ENCODE peak calls at places on chromosomes 1 and 21, in six cellular contexts. Y is spleen, K is testis, L is transverse colon, D is endothelial cell of umbilical vein, R is IMR-90. W is an unnamed sample.

GRCh38 chr1:118987431-118988185 is 535 bp downstream of the TBX15 start:
- DNase-seq in R (no peak), K (no peak), D (no peak), L (no peak), Y (no peak), W (no peak)

GRCh38 chr1:119338757-119339156 is 29.8 kb upstream of the HAO2 start:
- DNase-seq in K (no peak), R (no peak), D (no peak), Y (no peak), L (no peak), W (no peak)

GRCh38 chr1:184973308-184974085 is 811 bp downstream of the NIBAN1 start:
- DNase-seq in L (peak), Y (peak), R (peak), K (peak), D (peak), W (no peak)

GRCh38 chr1:152112885-152113432 is 2.3 kb downstream of the TCHH start:
- DNase-seq in Y (no peak), D (no peak), L (no peak), R (no peak), K (no peak), W (no peak)

GRCh38 chr1:66349277-66349676 is 184.7 kb upstream of the SGIP1 start:
- DNase-seq in R (no peak), K (no peak), Y (no peak), D (peak), L (no peak), W (no peak)

GRCh38 chr1:108598340-108598739 is 38.4 kb downstream of the EEIG2 start:
- DNase-seq in D (no peak), Y (no peak), K (no peak), L (no peak), R (peak), W (no peak)

GRCh38 chr1:206477581-206478380 is 7.5 kb downstream of the IKBKE start:
- DNase-seq in R (no peak), L (no peak), Y (no peak), K (no peak), D (no peak), W (no peak)

GRCh38 chr1:165910764-165911421 is 83.5 kb downstream of the UCK2 start:
- DNase-seq in Y (no peak), L (peak), K (peak), R (no peak), D (peak), W (no peak)

GRCh38 chr1:184854456-184855180 is 100.0 kb upstream of the EDEM3 start:
- DNase-seq in R (peak), Y (no peak), K (no peak), L (no peak), D (peak), W (no peak)

GRCh38 chr21:35940074-35940927 is 120.0 kb downstream of the SETD4 start:
- DNase-seq in D (peak), Y (no peak), R (peak), L (peak), K (peak), W (no peak)

GRCh38 chr1:47479664-47480063 is 41.8 kb downstream of the FOXD2 start:
- DNase-seq in L (no peak), R (no peak), Y (no peak), K (no peak), D (no peak), W (no peak)

GRCh38 chr1:2234762-2235113 is 6.6 kb downstream of the SKI start:
- DNase-seq in Y (peak), R (no peak), D (no peak), L (no peak), K (no peak), W (no peak)

GRCh38 chr1:214514032-214514818 is 37.2 kb downstream of the PTPN14 start:
- DNase-seq in R (peak), D (peak), Y (no peak), L (no peak), K (no peak), W (no peak)

GRCh38 chr21:26011292-26011940 is 159.2 kb downstream of the APP start:
- DNase-seq in L (no peak), R (no peak), D (no peak), K (no peak), Y (no peak), W (no peak)

GRCh38 chr1:107963009-107963408 is 2.0 kb downstream of the VAV3 start:
- DNase-seq in K (no peak), L (no peak), R (no peak), Y (no peak), D (no peak), W (no peak)

GRCh38 chr1:156815307-156815826 is 1.3 kb downstream of the SH2D2A start:
- DNase-seq in R (peak), D (peak), K (peak), Y (no peak), L (peak), W (no peak)

GRCh38 chr1:29698033-29698432 is 461.7 kb downstream of the PTPRU start:
- DNase-seq in R (peak), L (no peak), Y (no peak), D (no peak), K (no peak), W (no peak)

GRCh38 chr1:204091787-204092312 is 18.9 kb downstream of the SOX13 start:
- DNase-seq in K (no peak), R (no peak), Y (no peak), L (no peak), D (no peak), W (no peak)

GRCh38 chr1:42941640-42942330 is 16.9 kb downstream of the SLC2A1 start:
- DNase-seq in D (peak), K (peak), L (peak), Y (peak), R (peak), W (no peak)

GRCh38 chr1:42942444-42942843 is 16.2 kb downstream of the SLC2A1 start:
- DNase-seq in L (no peak), K (no peak), R (no peak), D (no peak), Y (peak), W (no peak)

GRCh38 chr1:42943728-42944127 is 14.9 kb downstream of the SLC2A1 start:
- DNase-seq in K (no peak), L (no peak), Y (no peak), R (no peak), D (no peak), W (no peak)

GRCh38 chr1:42944207-42944928 is 14.3 kb downstream of the SLC2A1 start:
- DNase-seq in R (no peak), K (peak), Y (no peak), L (peak), D (peak), W (no peak)

DNA sequence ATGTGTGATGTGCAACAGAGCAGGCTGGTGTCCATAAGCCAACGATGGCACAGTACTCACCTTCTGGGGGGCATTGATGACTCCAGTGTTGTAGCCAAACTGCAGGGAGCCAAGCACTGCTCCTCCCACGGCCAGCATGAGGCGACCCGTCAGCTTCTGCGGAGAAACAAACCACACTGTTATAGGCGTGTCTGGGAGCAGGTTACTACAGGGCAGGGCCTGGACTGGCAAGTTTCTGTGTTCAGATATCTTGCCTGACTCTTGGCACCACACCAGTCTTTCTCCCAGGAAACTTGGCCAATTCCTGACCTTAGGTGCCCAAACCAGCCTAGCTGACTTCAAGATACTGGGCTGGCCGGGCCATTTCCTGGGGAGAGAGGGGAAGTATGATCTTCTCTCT is 15.5 kb downstream of the SLC2A1 start:
- DNase-seq in D (no peak), R (no peak), K (peak), Y (peak), L (peak), W (no peak)
- H3K4me3 ChIP-seq in D (no peak), R (no peak), K (no peak), Y (no peak), L (no peak), W (no peak)

GRCh38 chr1:225844236-225845061 is 34.5 kb downstream of the EPHX1 start:
- DNase-seq in K (no peak), Y (peak), R (no peak), D (no peak), L (no peak), W (no peak)

GRCh38 chr1:225845097-225845496 is 35.2 kb downstream of the EPHX1 start:
- DNase-seq in D (no peak), Y (no peak), K (no peak), R (no peak), L (no peak), W (no peak)

GRCh38 chr1:225846331-225847310 is 35.6 kb downstream of the TMEM63A start:
- DNase-seq in L (no peak), K (no peak), Y (peak), D (no peak), R (no peak), W (no peak)

GRCh38 chr1:225847610-225848009 is 34.6 kb downstream of the TMEM63A start:
- DNase-seq in Y (peak), D (no peak), R (no peak), L (peak), K (no peak), W (no peak)

DNA sequence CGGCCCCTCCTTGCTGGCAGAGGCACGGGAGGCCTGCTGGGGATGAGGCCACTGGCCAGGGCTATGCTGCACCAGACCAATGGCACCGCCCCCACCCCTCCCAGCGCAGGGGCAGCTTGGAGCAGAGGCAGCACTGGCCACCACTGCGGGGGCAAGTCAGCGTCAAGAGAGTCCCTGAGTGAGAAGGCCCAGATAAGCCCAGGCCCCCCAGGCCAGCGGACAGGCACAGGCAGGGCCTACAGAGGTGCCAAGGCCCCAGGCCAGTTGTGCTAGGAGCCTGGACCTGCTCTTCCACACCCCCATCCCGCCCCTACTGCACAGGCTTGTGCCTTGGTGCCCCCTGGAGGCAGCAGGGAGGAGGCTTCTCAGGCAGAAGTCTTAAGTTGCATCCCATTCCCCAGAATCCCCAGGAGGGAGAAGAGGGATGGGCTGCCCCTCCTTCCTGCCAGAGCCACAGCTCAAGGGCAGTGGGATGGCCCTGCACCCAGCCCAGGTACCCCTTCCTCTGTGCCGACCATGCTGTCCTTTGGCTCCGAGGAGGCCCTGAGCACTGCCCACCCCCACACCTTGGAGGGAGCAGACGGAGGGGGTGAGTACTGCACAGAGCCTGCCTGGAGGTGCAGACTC is 35.8 kb downstream of the EPHX1 start:
- DNase-seq in K (peak), D (peak), R (peak), L (peak), Y (peak), W (no peak)
- TF ChIP-seq POLR2A in K (no peak), D (no peak), R (peak), L (no peak), Y (no peak), W (no peak)

GRCh38 chr21:38950388-38951094 is 144.8 kb downstream of the ETS2 start:
- DNase-seq in D (no peak), L (peak), R (peak), Y (no peak), K (no peak), W (no peak)

GRCh38 chr21:38951095-38951745 is 145.5 kb downstream of the ETS2 start:
- DNase-seq in D (no peak), K (no peak), Y (no peak), L (no peak), R (no peak), W (no peak)

GRCh38 chr21:38954450-38955059 is 148.8 kb downstream of the ETS2 start:
- DNase-seq in Y (no peak), K (no peak), D (peak), L (peak), R (no peak), W (no peak)

GRCh38 chr21:38953516-38953915 is 147.8 kb downstream of the ETS2 start:
- DNase-seq in R (no peak), L (no peak), D (no peak), K (no peak), Y (no peak), W (no peak)

GRCh38 chr21:38952890-38953289 is 147.2 kb downstream of the ETS2 start:
- DNase-seq in K (no peak), L (no peak), D (no peak), Y (no peak), R (no peak), W (no peak)
- TF ChIP-seq CTCF in K (no peak), L (no peak), D (no peak), Y (no peak), R (no peak), W (no peak)

GRCh38 chr1:3906672-3907020 is 6.6 kb upstream of the C1orf174 start:
- DNase-seq in L (no peak), Y (peak), R (no peak), K (no peak), D (no peak), W (no peak)
- H3K4me3 ChIP-seq in L (no peak), Y (no peak), R (no peak), K (no peak), D (no peak), W (no peak)

GRCh38 chr1:198754670-198755069 is 115.8 kb downstream of the PTPRC start:
- DNase-seq in L (no peak), K (no peak), D (no peak), Y (no peak), R (no peak), W (no peak)
- TF ChIP-seq POLR2A in L (no peak), K (no peak), D (no peak), Y (no peak), R (no peak), W (no peak)

GRCh38 chr1:23021834-23022233 is 2.6 kb downstream of the KDM1A start:
- DNase-seq in K (no peak), L (no peak), R (no peak), Y (no peak), D (no peak), W (no peak)

GRCh38 chr1:23020731-23021130 is 1.5 kb downstream of the KDM1A start:
- DNase-seq in D (peak), L (no peak), R (no peak), Y (no peak), K (no peak), W (no peak)

GRCh38 chr1:23019851-23020625 is 770 bp downstream of the KDM1A start:
- DNase-seq in R (peak), D (peak), K (peak), Y (no peak), L (peak), W (no peak)

GRCh38 chr1:23018661-23019093 is 591 bp upstream of the KDM1A start:
- DNase-seq in R (no peak), L (no peak), K (no peak), Y (no peak), D (no peak), W (no peak)

DNA sequence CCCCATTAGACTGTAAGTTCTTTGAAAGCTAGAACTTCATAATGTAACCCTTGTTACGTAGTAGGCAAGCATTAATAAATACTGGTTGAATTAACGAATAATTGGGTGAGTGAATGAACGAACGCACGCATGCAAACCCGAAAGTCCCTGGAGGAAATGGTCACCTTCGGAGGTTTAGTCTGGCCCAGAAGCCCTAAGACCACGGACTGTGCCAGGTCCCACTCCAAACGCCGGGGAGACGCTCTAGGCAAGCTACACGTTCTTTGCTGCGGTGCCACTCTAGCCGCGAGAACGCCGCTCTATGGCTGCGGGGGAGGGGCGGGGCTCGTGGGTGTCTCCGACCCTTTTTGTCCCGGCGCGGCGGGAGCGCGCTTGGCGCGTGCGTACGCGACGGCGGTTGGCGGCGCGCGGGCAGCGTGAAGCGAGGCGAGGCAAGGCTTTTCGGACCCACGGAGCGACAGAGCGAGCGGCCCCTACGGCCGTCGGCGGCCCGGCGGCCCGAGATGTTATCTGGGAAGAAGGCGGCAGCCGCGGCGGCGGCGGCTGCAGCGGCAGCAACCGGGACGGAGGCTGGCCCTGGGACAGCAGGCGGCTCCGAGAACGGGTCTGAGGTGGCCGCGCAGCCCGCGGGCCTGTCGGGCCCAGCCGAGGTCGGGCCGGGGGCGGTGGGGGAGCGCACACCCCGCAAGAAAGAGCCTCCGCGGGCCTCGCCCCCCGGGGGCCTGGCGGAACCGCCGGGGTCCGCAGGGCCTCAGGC is at the start of gene KDM1A:
- DNase-seq in K (peak), Y (peak), D (peak), R (peak), L (peak), W (peak)
- TF ChIP-seq CTCF in K (no peak), Y (no peak), D (peak), R (peak), L (peak), W (peak)

DNA sequence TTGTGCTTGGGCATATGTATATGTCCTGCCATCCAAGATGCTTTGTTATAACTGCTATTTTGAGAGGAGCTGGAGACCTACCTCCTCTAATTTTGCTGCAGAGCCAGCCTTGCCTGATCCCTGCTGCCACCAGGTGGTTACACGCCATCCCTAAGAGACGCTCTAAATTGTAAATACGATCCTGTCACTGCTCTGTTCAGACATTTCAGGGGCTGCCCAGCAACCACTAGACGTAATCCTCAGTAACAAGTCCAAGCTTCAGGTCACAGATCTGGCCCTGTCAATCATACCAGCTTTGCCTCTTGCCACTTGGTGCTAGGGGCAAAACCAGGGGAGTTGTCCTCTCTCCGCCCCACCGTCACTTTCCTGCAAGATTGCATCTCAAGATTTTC is 32.9 kb downstream of the GPA33 start:
- DNase-seq in Y (no peak), L (no peak), D (no peak), R (peak), K (peak), W (no peak)
- H3K4me3 ChIP-seq in Y (no peak), L (no peak), D (no peak), R (no peak), K (no peak), W (no peak)

GRCh38 chr1:67760030-67760821 is 73.0 kb downstream of the GNG12 start:
- DNase-seq in L (peak), R (peak), D (peak), Y (no peak), K (peak), W (no peak)

GRCh38 chr1:67759692-67760029 is 73.6 kb downstream of the GNG12 start:
- DNase-seq in L (no peak), K (no peak), D (no peak), R (peak), Y (no peak), W (no peak)

GRCh38 chr1:67761054-67761453 is 72.2 kb downstream of the GNG12 start:
- DNase-seq in R (no peak), L (no peak), K (no peak), D (no peak), Y (no peak), W (no peak)

GRCh38 chr1:67759066-67759465 is 74.1 kb downstream of the GADD45A start:
- DNase-seq in L (no peak), Y (no peak), K (no peak), D (no peak), R (no peak), W (no peak)

GRCh38 chr1:67761730-67762129 is 71.5 kb downstream of the GNG12 start:
- DNase-seq in Y (no peak), L (no peak), R (no peak), K (no peak), D (no peak), W (no peak)
- TF ChIP-seq POLR2A in Y (no peak), L (no peak), R (no peak), K (no peak), D (no peak), W (no peak)

GRCh38 chr1:203058674-203058931 is 27.2 kb downstream of the MYOG start:
- DNase-seq in D (no peak), L (no peak), R (no peak), K (no peak), Y (no peak), W (no peak)

GRCh38 chr1:203060115-203060514 is 25.7 kb downstream of the MYOG start:
- DNase-seq in D (no peak), Y (no peak), R (no peak), K (no peak), L (no peak), W (no peak)

GRCh38 chr1:203056516-203056915 is 29.3 kb downstream of the MYOG start:
- DNase-seq in K (no peak), D (no peak), Y (no peak), R (no peak), L (no peak), W (no peak)

GRCh38 chr1:203057831-203058673 is 27.8 kb downstream of the MYOG start:
- DNase-seq in Y (peak), D (no peak), L (no peak), K (no peak), R (peak), W (no peak)

GRCh38 chr1:203059485-203059884 is 26.3 kb downstream of the MYOG start:
- DNase-seq in L (no peak), D (no peak), R (no peak), K (no peak), Y (no peak), W (no peak)
- TF ChIP-seq CTCF in L (no peak), D (no peak), R (no peak), K (no peak), Y (no peak), W (no peak)